ENCODE peak calls at places on chromosomes 5 and 9, in eight cellular contexts. One of them, this sample, is unnamed.

GRCh38 chr9:88400021-88400420 is 11.8 kb downstream of the SPIN1 start:
- DNase-seq in breast epithelium: no peak
- DNase-seq in choroid plexus epithelial cell: peak
- DNase-seq in fibroblast of the aortic adventitia: peak
- DNase-seq in cardiac muscle cell: peak
- DNase-seq in A549: no peak
- DNase-seq in lower lobe of right lung: no peak
- DNase-seq in progenitor cell of endocrine pancreas: no peak
- DNase-seq in this sample: no peak

GRCh38 chr9:133609311-133610098 is at the start of gene FAM163B:
- DNase-seq in breast epithelium: no peak
- DNase-seq in lower lobe of right lung: peak
- DNase-seq in choroid plexus epithelial cell: peak
- DNase-seq in cardiac muscle cell: peak
- DNase-seq in A549: no peak
- DNase-seq in fibroblast of the aortic adventitia: peak
- DNase-seq in progenitor cell of endocrine pancreas: peak
- DNase-seq in this sample: no peak

GRCh38 chr5:177357459-177358332 is at the start of gene RGS14:
- DNase-seq in choroid plexus epithelial cell: peak
- DNase-seq in A549: no peak
- DNase-seq in progenitor cell of endocrine pancreas: no peak
- DNase-seq in fibroblast of the aortic adventitia: no peak
- DNase-seq in lower lobe of right lung: peak
- DNase-seq in cardiac muscle cell: peak
- DNase-seq in breast epithelium: no peak
- DNase-seq in this sample: peak

GRCh38 chr5:53151713-53152458 is 42.3 kb upstream of the MOCS2 start:
- DNase-seq in lower lobe of right lung: no peak
- DNase-seq in progenitor cell of endocrine pancreas: no peak
- DNase-seq in cardiac muscle cell: peak
- DNase-seq in fibroblast of the aortic adventitia: peak
- DNase-seq in choroid plexus epithelial cell: peak
- DNase-seq in breast epithelium: no peak
- DNase-seq in A549: peak
- DNase-seq in this sample: no peak

GRCh38 chr9:3954950-3955670 is 344.8 kb downstream of the GLIS3 start:
- DNase-seq in breast epithelium: no peak
- DNase-seq in progenitor cell of endocrine pancreas: no peak
- DNase-seq in lower lobe of right lung: no peak
- DNase-seq in choroid plexus epithelial cell: peak
- DNase-seq in cardiac muscle cell: peak
- DNase-seq in fibroblast of the aortic adventitia: peak
- DNase-seq in A549: no peak
- DNase-seq in this sample: no peak

GRCh38 chr5:119743927-119744326 is 114.6 kb downstream of the FAM170A start:
- DNase-seq in choroid plexus epithelial cell: peak
- DNase-seq in lower lobe of right lung: no peak
- DNase-seq in progenitor cell of endocrine pancreas: no peak
- DNase-seq in A549: peak
- DNase-seq in cardiac muscle cell: peak
- DNase-seq in fibroblast of the aortic adventitia: peak
- DNase-seq in breast epithelium: no peak
- DNase-seq in this sample: no peak

GRCh38 chr5:149024477-149024876 is 38.4 kb downstream of the SH3TC2 start:
- DNase-seq in lower lobe of right lung: no peak
- DNase-seq in fibroblast of the aortic adventitia: peak
- DNase-seq in choroid plexus epithelial cell: no peak
- DNase-seq in progenitor cell of endocrine pancreas: no peak
- DNase-seq in A549: no peak
- DNase-seq in cardiac muscle cell: no peak
- DNase-seq in breast epithelium: no peak
- DNase-seq in this sample: no peak

GRCh38 chr9:12708562-12709298 is 15.5 kb downstream of the TYRP1 start:
- DNase-seq in cardiac muscle cell: peak
- DNase-seq in A549: peak
- DNase-seq in fibroblast of the aortic adventitia: peak
- DNase-seq in progenitor cell of endocrine pancreas: no peak
- DNase-seq in breast epithelium: no peak
- DNase-seq in choroid plexus epithelial cell: peak
- DNase-seq in lower lobe of right lung: no peak
- DNase-seq in this sample: no peak

GRCh38 chr5:60295423-60295822 is 401.9 kb upstream of the PDE4D start:
- DNase-seq in choroid plexus epithelial cell: peak
- DNase-seq in fibroblast of the aortic adventitia: peak
- DNase-seq in progenitor cell of endocrine pancreas: no peak
- DNase-seq in A549: peak
- DNase-seq in breast epithelium: no peak
- DNase-seq in lower lobe of right lung: no peak
- DNase-seq in cardiac muscle cell: peak
- DNase-seq in this sample: no peak

GRCh38 chr5:25345240-25345771 is 700.5 kb upstream of the CDH10 start:
- DNase-seq in lower lobe of right lung: no peak
- DNase-seq in choroid plexus epithelial cell: no peak
- DNase-seq in progenitor cell of endocrine pancreas: no peak
- DNase-seq in cardiac muscle cell: no peak
- DNase-seq in A549: no peak
- DNase-seq in fibroblast of the aortic adventitia: no peak
- DNase-seq in breast epithelium: no peak
- DNase-seq in this sample: no peak

DNA sequence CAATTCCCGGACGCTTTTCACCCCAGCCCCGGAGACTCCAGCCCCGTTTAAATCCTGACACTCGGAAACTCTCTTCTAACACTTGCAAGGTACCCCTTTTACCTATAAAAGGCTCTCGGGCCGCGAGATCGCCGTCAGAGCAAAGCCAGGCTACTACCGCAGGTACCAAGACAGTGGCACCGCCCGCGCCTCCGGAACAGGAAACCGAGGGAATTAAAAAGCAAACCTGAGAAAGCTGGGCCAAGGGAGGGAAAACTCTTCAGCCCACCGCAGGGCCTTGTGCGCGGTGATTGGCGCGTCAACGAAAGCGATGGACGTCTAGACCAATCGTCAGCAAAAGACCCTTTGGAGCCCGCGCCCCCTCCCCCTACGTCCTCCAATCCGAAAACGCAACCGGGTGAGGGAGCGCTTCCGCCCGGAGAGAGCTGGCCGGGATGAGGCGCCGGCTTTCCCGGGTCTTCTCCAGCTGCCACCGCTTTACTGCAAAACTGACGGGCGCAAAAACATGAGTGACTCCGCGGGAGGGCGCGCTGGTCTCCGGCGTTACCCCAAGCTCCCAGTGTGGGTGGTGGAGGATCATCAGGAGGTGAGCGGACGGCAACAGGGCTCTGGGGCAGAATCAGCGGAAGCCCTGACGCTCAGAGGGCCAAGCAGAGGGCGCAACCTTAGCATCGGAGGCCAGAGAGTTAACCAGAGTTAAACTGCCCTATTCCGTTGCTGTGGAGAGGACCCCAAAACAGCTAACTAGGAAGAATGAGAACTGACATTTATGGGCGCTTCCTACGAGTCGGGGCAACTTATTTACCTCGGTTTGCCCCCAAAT is at the start of the genes C5orf22 and DROSHA:
- DNase-seq in breast epithelium: peak
- DNase-seq in A549: peak
- DNase-seq in cardiac muscle cell: peak
- DNase-seq in fibroblast of the aortic adventitia: peak
- DNase-seq in progenitor cell of endocrine pancreas: peak
- DNase-seq in lower lobe of right lung: peak
- DNase-seq in choroid plexus epithelial cell: peak
- DNase-seq in this sample: peak
- TF ChIP-seq CTCF in breast epithelium: no peak
- TF ChIP-seq CTCF in A549: no peak
- TF ChIP-seq CTCF in cardiac muscle cell: no peak
- TF ChIP-seq CTCF in fibroblast of the aortic adventitia: no peak
- TF ChIP-seq CTCF in progenitor cell of endocrine pancreas: peak
- TF ChIP-seq CTCF in lower lobe of right lung: no peak
- TF ChIP-seq CTCF in choroid plexus epithelial cell: no peak
- TF ChIP-seq CTCF in this sample: no peak

GRCh38 chr9:8484563-8484962 is 685.0 kb upstream of the DMAC1 start:
- DNase-seq in lower lobe of right lung: no peak
- DNase-seq in breast epithelium: no peak
- DNase-seq in A549: no peak
- DNase-seq in progenitor cell of endocrine pancreas: no peak
- DNase-seq in fibroblast of the aortic adventitia: no peak
- DNase-seq in cardiac muscle cell: no peak
- DNase-seq in choroid plexus epithelial cell: no peak
- DNase-seq in this sample: no peak

GRCh38 chr9:8492034-8492433 is 692.5 kb upstream of the DMAC1 start:
- DNase-seq in cardiac muscle cell: no peak
- DNase-seq in fibroblast of the aortic adventitia: no peak
- DNase-seq in choroid plexus epithelial cell: no peak
- DNase-seq in progenitor cell of endocrine pancreas: no peak
- DNase-seq in lower lobe of right lung: no peak
- DNase-seq in A549: no peak
- DNase-seq in breast epithelium: no peak
- DNase-seq in this sample: no peak

GRCh38 chr9:8489845-8490244 is 690.3 kb upstream of the DMAC1 start:
- DNase-seq in choroid plexus epithelial cell: no peak
- DNase-seq in breast epithelium: no peak
- DNase-seq in fibroblast of the aortic adventitia: no peak
- DNase-seq in lower lobe of right lung: no peak
- DNase-seq in A549: no peak
- DNase-seq in cardiac muscle cell: no peak
- DNase-seq in progenitor cell of endocrine pancreas: no peak
- DNase-seq in this sample: no peak

DNA sequence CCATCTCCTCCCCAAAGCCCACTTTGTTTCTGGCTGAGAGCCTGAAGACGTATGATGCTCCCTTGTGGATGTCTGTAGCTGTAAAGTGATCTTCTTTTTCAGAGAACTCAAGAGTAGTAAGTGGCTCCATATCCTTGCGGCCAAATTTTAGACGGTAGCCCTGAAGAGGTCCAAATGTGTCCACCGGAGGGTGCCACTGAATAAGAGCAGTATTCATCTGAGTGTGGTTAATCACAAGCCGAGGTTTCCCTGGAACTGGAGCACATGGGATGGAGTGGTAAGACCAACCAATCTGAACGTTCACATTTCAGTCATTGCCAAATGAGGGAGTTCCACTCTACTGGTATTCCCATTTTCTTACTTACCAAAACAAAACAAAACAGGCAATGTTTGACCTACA is 686.5 kb upstream of the DMAC1 start:
- DNase-seq in progenitor cell of endocrine pancreas: no peak
- DNase-seq in A549: peak
- DNase-seq in cardiac muscle cell: peak
- DNase-seq in lower lobe of right lung: no peak
- DNase-seq in choroid plexus epithelial cell: peak
- DNase-seq in breast epithelium: no peak
- DNase-seq in fibroblast of the aortic adventitia: peak
- DNase-seq in this sample: no peak
- TF ChIP-seq CTCF in progenitor cell of endocrine pancreas: peak
- TF ChIP-seq CTCF in A549: no peak
- TF ChIP-seq CTCF in cardiac muscle cell: peak
- TF ChIP-seq CTCF in lower lobe of right lung: peak
- TF ChIP-seq CTCF in choroid plexus epithelial cell: peak
- TF ChIP-seq CTCF in breast epithelium: no peak
- TF ChIP-seq CTCF in fibroblast of the aortic adventitia: peak
- TF ChIP-seq CTCF in this sample: no peak

GRCh38 chr5:150395690-150395979 is 17.1 kb downstream of the CD74 start:
- DNase-seq in choroid plexus epithelial cell: no peak
- DNase-seq in fibroblast of the aortic adventitia: no peak
- DNase-seq in progenitor cell of endocrine pancreas: no peak
- DNase-seq in A549: no peak
- DNase-seq in cardiac muscle cell: no peak
- DNase-seq in breast epithelium: no peak
- DNase-seq in lower lobe of right lung: no peak
- DNase-seq in this sample: no peak

GRCh38 chr5:150394912-150395689 is 17.6 kb downstream of the CD74 start:
- DNase-seq in breast epithelium: no peak
- DNase-seq in cardiac muscle cell: no peak
- DNase-seq in A549: no peak
- DNase-seq in fibroblast of the aortic adventitia: no peak
- DNase-seq in progenitor cell of endocrine pancreas: no peak
- DNase-seq in choroid plexus epithelial cell: no peak
- DNase-seq in lower lobe of right lung: no peak
- DNase-seq in this sample: no peak

GRCh38 chr5:150394103-150394502 is 18.6 kb downstream of the CD74 start:
- DNase-seq in A549: no peak
- DNase-seq in progenitor cell of endocrine pancreas: no peak
- DNase-seq in choroid plexus epithelial cell: peak
- DNase-seq in fibroblast of the aortic adventitia: no peak
- DNase-seq in lower lobe of right lung: no peak
- DNase-seq in cardiac muscle cell: no peak
- DNase-seq in breast epithelium: no peak
- DNase-seq in this sample: no peak

GRCh38 chr5:150397749-150398431 is 14.8 kb downstream of the CD74 start:
- DNase-seq in A549: no peak
- DNase-seq in progenitor cell of endocrine pancreas: no peak
- DNase-seq in choroid plexus epithelial cell: no peak
- DNase-seq in fibroblast of the aortic adventitia: no peak
- DNase-seq in lower lobe of right lung: no peak
- DNase-seq in breast epithelium: no peak
- DNase-seq in cardiac muscle cell: no peak
- DNase-seq in this sample: no peak

GRCh38 chr5:150396247-150396646 is 16.5 kb downstream of the CD74 start:
- DNase-seq in choroid plexus epithelial cell: no peak
- DNase-seq in lower lobe of right lung: no peak
- DNase-seq in breast epithelium: no peak
- DNase-seq in cardiac muscle cell: no peak
- DNase-seq in progenitor cell of endocrine pancreas: no peak
- DNase-seq in A549: no peak
- DNase-seq in fibroblast of the aortic adventitia: no peak
- DNase-seq in this sample: no peak
- TF ChIP-seq CTCF in choroid plexus epithelial cell: no peak
- TF ChIP-seq CTCF in lower lobe of right lung: no peak
- TF ChIP-seq CTCF in breast epithelium: no peak
- TF ChIP-seq CTCF in cardiac muscle cell: no peak
- TF ChIP-seq CTCF in progenitor cell of endocrine pancreas: no peak
- TF ChIP-seq CTCF in A549: no peak
- TF ChIP-seq CTCF in fibroblast of the aortic adventitia: no peak
- TF ChIP-seq CTCF in this sample: no peak

GRCh38 chr5:14851999-14852526 is 19.5 kb downstream of the ANKH start:
- DNase-seq in choroid plexus epithelial cell: no peak
- DNase-seq in cardiac muscle cell: no peak
- DNase-seq in lower lobe of right lung: no peak
- DNase-seq in fibroblast of the aortic adventitia: no peak
- DNase-seq in progenitor cell of endocrine pancreas: no peak
- DNase-seq in breast epithelium: no peak
- DNase-seq in A549: no peak
- DNase-seq in this sample: no peak

GRCh38 chr5:14850419-14851066 is 21.0 kb downstream of the ANKH start:
- DNase-seq in fibroblast of the aortic adventitia: no peak
- DNase-seq in progenitor cell of endocrine pancreas: no peak
- DNase-seq in lower lobe of right lung: no peak
- DNase-seq in choroid plexus epithelial cell: no peak
- DNase-seq in breast epithelium: no peak
- DNase-seq in A549: no peak
- DNase-seq in cardiac muscle cell: no peak
- DNase-seq in this sample: no peak

GRCh38 chr5:14852779-14853178 is 18.8 kb downstream of the ANKH start:
- DNase-seq in progenitor cell of endocrine pancreas: no peak
- DNase-seq in fibroblast of the aortic adventitia: no peak
- DNase-seq in choroid plexus epithelial cell: no peak
- DNase-seq in breast epithelium: no peak
- DNase-seq in A549: no peak
- DNase-seq in lower lobe of right lung: no peak
- DNase-seq in cardiac muscle cell: no peak
- DNase-seq in this sample: no peak

GRCh38 chr5:14851067-14851422 is 20.5 kb downstream of the ANKH start:
- DNase-seq in breast epithelium: no peak
- DNase-seq in A549: no peak
- DNase-seq in cardiac muscle cell: no peak
- DNase-seq in lower lobe of right lung: no peak
- DNase-seq in choroid plexus epithelial cell: no peak
- DNase-seq in progenitor cell of endocrine pancreas: no peak
- DNase-seq in fibroblast of the aortic adventitia: no peak
- DNase-seq in this sample: no peak

GRCh38 chr5:14851597-14851996 is 20.0 kb downstream of the ANKH start:
- DNase-seq in breast epithelium: no peak
- DNase-seq in A549: no peak
- DNase-seq in fibroblast of the aortic adventitia: no peak
- DNase-seq in lower lobe of right lung: no peak
- DNase-seq in cardiac muscle cell: no peak
- DNase-seq in progenitor cell of endocrine pancreas: no peak
- DNase-seq in choroid plexus epithelial cell: no peak
- DNase-seq in this sample: no peak
- TF ChIP-seq CTCF in breast epithelium: no peak
- TF ChIP-seq CTCF in A549: no peak
- TF ChIP-seq CTCF in fibroblast of the aortic adventitia: no peak
- TF ChIP-seq CTCF in lower lobe of right lung: no peak
- TF ChIP-seq CTCF in cardiac muscle cell: no peak
- TF ChIP-seq CTCF in progenitor cell of endocrine pancreas: no peak
- TF ChIP-seq CTCF in choroid plexus epithelial cell: no peak
- TF ChIP-seq CTCF in this sample: no peak